ENCODE peak calls at places on chromosomes 7 and 10, in nine cellular contexts. G is stimulated activated CD4-positive, alpha-beta T cell treated with anti-CD3 and anti-CD28 coated beads, Interleukin-2, amount 100 ng/mL, for 24 hours; F is endothelial cell; Y is tibial artery; O is activated CD4-positive, alpha-beta T cell treated with anti-CD3 and anti-CD28 coated beads, Interleukin-2, amount 10 ng/mL, durations not matched to agents 24 days and 14 days; Z is left ventricle myocardium inferior; M is T-helper 2 cell; W is T-helper 9 cell; V is activated CD8-positive, alpha-beta memory T cell treated with anti-CD3 and anti-CD28 coated beads, Interleukin-2, amount 10 ng/mL, durations not matched to agents 7 days and 5 days. B is an unnamed sample.

GRCh38 chr7:37494940-37495339 is 46.3 kb upstream of the ELMO1 start:
- DNase-seq in G (no peak), M (no peak), Y (no peak), O (no peak), F (no peak), V (no peak), W (no peak), Z (no peak), B (no peak)

GRCh38 chr7:134741901-134742635 is 37.4 kb upstream of the CALD1 start:
- DNase-seq in V (no peak), G (no peak), M (no peak), Z (no peak), Y (no peak), O (no peak), W (no peak), F (no peak), B (no peak)

GRCh38 chr10:62759599-62760175 is 44.8 kb upstream of the ADO start:
- DNase-seq in M (no peak), W (no peak), F (no peak), O (no peak), Y (no peak), Z (no peak), V (no peak), G (no peak), B (no peak)

GRCh38 chr7:89104748-89105685 is 309.5 kb upstream of the TEX47 start:
- DNase-seq in G (no peak), O (no peak), V (no peak), Z (no peak), Y (no peak), M (no peak), F (no peak), W (no peak), B (no peak)

GRCh38 chr7:36777062-36777461 is 52.8 kb upstream of the AOAH start:
- DNase-seq in Y (no peak), Z (no peak), F (no peak), O (peak; percentile 85), M (peak; percentile 5), W (peak; percentile 29), V (peak; percentile 75), G (no peak), B (no peak)

GRCh38 chr7:80637453-80637852 is 989 bp upstream of the CD36 start:
- DNase-seq in O (no peak), W (no peak), G (no peak), Z (no peak), Y (no peak), M (no peak), V (no peak), F (no peak), B (no peak)

GRCh38 chr7:70419816-70420215 is 712.1 kb upstream of the GALNT17 start:
- DNase-seq in V (no peak), Z (no peak), M (no peak), F (no peak), W (no peak), O (no peak), G (no peak), Y (no peak), B (no peak)

GRCh38 chr10:86813101-86813500 is 56.7 kb downstream of the BMPR1A start:
- DNase-seq in V (no peak), G (no peak), O (no peak), Y (no peak), F (no peak), W (no peak), M (no peak), Z (no peak), B (no peak)

GRCh38 chr10:83701799-83702198 is 437.5 kb upstream of the GHITM start:
- DNase-seq in F (no peak), G (no peak), Y (no peak), W (no peak), V (no peak), M (no peak), Z (no peak), O (no peak), B (no peak)

GRCh38 chr10:112492736-112493135 is 45.7 kb downstream of the VTI1A start:
- DNase-seq in V (no peak), Z (no peak), F (no peak), Y (no peak), M (no peak), W (no peak), G (no peak), O (no peak), B (no peak)

GRCh38 chr7:20793686-20794394 is 7.2 kb upstream of the SP8 start:
- DNase-seq in Z (no peak), M (no peak), V (no peak), Y (no peak), O (peak; percentile 52), F (no peak), W (no peak), G (no peak), B (no peak)